ENCODE peak calls at places on chromosomes 1 and 21, in nine cellular contexts. K, P, H, S, Z, F, G, C and O are unnamed samples.

GRCh38 chr1:224683981-224684380 is 67.9 kb downstream of the CNIH3 start:
- DNase-seq in K (no peak), P (no peak), H (no peak), S (no peak), Z (no peak), F (no peak), G (no peak), C (no peak), O (no peak)

GRCh38 chr1:31556481-31557006 is 19.8 kb upstream of the TINAGL1 start:
- DNase-seq in K (no peak), P (no peak), H (no peak), S (no peak), Z (no peak), F (no peak), G (no peak), C (no peak), O (no peak)

GRCh38 chr1:23099171-23099536 is 69.5 kb downstream of the LUZP1 start:
- DNase-seq in K (no peak), P (no peak), H (no peak), S (no peak), Z (no peak), F (no peak), G (no peak), C (no peak), O (no peak)

GRCh38 chr1:87203890-87204289 is 124.8 kb upstream of the LMO4 start:
- DNase-seq in K (peak), P (no peak), H (no peak), S (peak), Z (no peak), F (peak), G (no peak), C (no peak), O (no peak)

GRCh38 chr1:195472298-195472697 is 1135.9 kb downstream of the KCNT2 start:
- DNase-seq in K (no peak), P (no peak), H (no peak), S (no peak), Z (no peak), F (peak), G (no peak), C (no peak), O (no peak)

GRCh38 chr1:22275626-22276395 is 132.9 kb upstream of the WNT4 start:
- DNase-seq in K (peak), P (peak), H (peak), S (peak), Z (no peak), F (peak), G (peak), C (peak), O (peak)

GRCh38 chr1:38508272-38508671 is 351.3 kb downstream of the RRAGC start:
- DNase-seq in K (no peak), P (no peak), H (no peak), S (no peak), Z (no peak), F (no peak), G (no peak), C (no peak), O (no peak)

GRCh38 chr1:84715620-84716019 is 25.4 kb upstream of the SSX2IP start:
- DNase-seq in K (no peak), P (no peak), H (no peak), S (no peak), Z (no peak), F (no peak), G (no peak), C (no peak), O (no peak)

GRCh38 chr1:19311503-19311930 is 427 bp downstream of the AKR7A2 start:
- DNase-seq in K (no peak), P (no peak), H (peak), S (no peak), Z (no peak), F (no peak), G (no peak), C (no peak), O (peak)

GRCh38 chr1:6601865-6602668 is 602 bp downstream of the KLHL21 start:
- DNase-seq in K (peak), P (peak), H (no peak), S (no peak), Z (peak), F (peak), G (no peak), C (no peak), O (peak)

GRCh38 chr1:6602669-6603423 is at the start of gene KLHL21:
- DNase-seq in K (peak), P (peak), H (peak), S (peak), Z (peak), F (peak), G (peak), C (peak), O (peak)

GRCh38 chr1:6599141-6599975 is 3.3 kb downstream of the KLHL21 start:
- DNase-seq in K (peak), P (no peak), H (peak), S (no peak), Z (peak), F (peak), G (no peak), C (peak), O (no peak)

GRCh38 chr1:6600410-6601048 is 2.1 kb downstream of the KLHL21 start:
- DNase-seq in K (no peak), P (no peak), H (peak), S (no peak), Z (no peak), F (peak), G (no peak), C (no peak), O (no peak)

GRCh38 chr1:6601049-6601864 is 1.4 kb downstream of the KLHL21 start:
- DNase-seq in K (peak), P (peak), H (peak), S (peak), Z (peak), F (peak), G (peak), C (peak), O (peak)
- TF ChIP-seq CTCF in K (no peak), P (no peak), H (no peak), S (no peak), Z (no peak), F (no peak), G (no peak), C (no peak), O (no peak)

GRCh38 chr1:90996742-90997413 is 25.0 kb downstream of the ZNF644 start:
- DNase-seq in K (no peak), P (no peak), H (no peak), S (no peak), Z (no peak), F (no peak), G (no peak), C (no peak), O (no peak)
- TF ChIP-seq CTCF in K (no peak), P (no peak), H (no peak), S (no peak), Z (no peak), F (no peak), G (no peak), C (no peak), O (no peak)

DNA sequence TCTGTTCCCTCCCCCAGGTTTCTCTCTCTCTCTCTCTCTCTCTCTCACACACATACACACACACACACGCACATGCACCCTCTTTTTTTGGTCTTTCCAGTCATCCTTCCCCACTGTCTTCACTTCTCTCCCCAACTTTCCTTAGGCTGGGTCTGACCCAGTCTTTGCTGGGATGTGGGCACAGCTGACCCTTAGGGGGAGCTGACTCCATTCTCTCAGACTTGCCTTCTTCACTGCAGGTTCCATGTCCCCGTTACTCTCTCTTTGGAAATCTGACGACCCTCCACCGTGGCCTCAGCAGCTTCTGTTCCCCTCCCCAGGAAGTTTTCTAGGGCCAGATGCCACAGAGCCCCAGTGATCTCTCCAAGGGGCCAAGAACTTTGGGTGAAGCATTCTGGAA is 2.1 kb downstream of the DISP3 start:
- DNase-seq in K (no peak), P (no peak), H (no peak), S (no peak), Z (no peak), F (no peak), G (no peak), C (no peak), O (no peak)
- TF ChIP-seq CTCF in K (no peak), P (no peak), H (no peak), S (no peak), Z (no peak), F (no peak), G (no peak), C (no peak), O (no peak)

DNA sequence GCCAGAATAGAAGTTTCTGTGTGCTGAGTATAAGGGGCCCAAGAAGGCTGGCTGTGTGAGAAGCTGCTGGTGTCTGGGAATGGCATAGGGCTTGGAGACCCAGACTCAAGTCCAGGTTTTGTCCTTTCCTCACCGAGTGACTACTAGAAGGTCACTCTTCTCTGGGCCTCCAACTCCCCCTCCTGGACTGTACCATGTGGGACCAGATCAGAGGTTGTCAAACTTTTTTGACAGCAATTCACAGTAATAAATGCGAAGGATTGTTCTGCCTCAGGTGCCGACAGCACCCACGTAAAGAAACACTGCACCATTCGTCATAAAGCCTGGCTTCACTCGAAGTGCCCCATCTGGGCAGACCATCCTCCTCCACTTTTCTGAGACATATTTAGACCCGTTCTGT is 29.0 kb downstream of the PKP1 start:
- DNase-seq in K (no peak), P (no peak), H (peak), S (no peak), Z (no peak), F (no peak), G (no peak), C (no peak), O (no peak)
- TF ChIP-seq CTCF in K (no peak), P (no peak), H (peak), S (no peak), Z (no peak), F (no peak), G (no peak), C (no peak), O (no peak)

GRCh38 chr1:183315987-183316758 is 102.0 kb downstream of the NMNAT2 start:
- DNase-seq in K (peak), P (no peak), H (no peak), S (no peak), Z (no peak), F (no peak), G (no peak), C (no peak), O (no peak)

GRCh38 chr1:183323849-183324683 is 94.1 kb downstream of the NMNAT2 start:
- DNase-seq in K (peak), P (no peak), H (no peak), S (no peak), Z (no peak), F (no peak), G (no peak), C (no peak), O (no peak)

GRCh38 chr1:183319051-183319450 is 99.1 kb downstream of the NMNAT2 start:
- DNase-seq in K (no peak), P (no peak), H (peak), S (no peak), Z (no peak), F (peak), G (no peak), C (no peak), O (no peak)

DNA sequence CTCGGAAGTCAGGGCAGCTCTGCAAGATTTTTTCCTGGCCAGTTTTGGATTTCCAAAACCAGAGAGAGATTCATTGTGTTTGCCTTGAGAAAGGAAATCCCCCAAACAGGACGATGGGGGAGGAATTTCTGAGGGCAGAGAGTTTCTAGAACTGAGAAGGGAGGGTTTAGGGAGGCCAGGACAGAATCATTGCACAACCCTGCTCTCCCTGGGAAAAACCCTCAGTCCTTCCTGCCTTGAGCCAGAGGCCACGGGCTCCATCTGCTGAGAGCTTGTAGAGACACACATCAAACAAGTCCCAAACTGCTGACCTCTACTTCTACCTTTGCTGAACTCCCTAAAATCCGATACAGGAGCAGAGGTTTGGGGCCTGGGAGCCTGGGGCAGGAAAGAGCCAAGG is 99.7 kb downstream of the NMNAT2 start:
- DNase-seq in K (peak), P (peak), H (peak), S (peak), Z (no peak), F (peak), G (peak), C (peak), O (peak)
- TF ChIP-seq CTCF in K (peak), P (peak), H (peak), S (peak), Z (peak), F (peak), G (no peak), C (peak), O (peak)

DNA sequence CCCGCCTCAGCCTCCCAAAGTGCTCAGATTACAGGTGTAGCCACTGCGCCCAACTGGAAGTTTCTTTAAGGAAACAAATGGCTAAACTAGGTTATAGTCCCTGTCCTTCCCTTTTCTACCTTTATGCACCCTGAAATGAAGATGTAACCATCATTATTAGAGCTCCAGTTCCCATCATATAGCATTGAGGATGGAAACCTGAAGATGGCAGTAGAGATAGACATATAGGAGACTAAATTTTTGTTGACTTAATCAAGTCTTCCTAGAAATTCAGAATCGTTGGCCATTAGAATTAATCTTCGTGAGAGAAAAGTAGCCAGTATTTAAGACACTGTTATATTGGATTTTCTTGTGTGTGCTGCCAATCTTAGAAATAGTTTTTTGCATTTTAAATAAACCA is 1016.3 kb upstream of the NCAM2 start:
- DNase-seq in K (no peak), P (no peak), H (peak), S (no peak), Z (no peak), F (no peak), G (no peak), C (peak), O (no peak)
- TF ChIP-seq CTCF in K (no peak), P (no peak), H (peak), S (no peak), Z (peak), F (no peak), G (no peak), C (no peak), O (no peak)

DNA sequence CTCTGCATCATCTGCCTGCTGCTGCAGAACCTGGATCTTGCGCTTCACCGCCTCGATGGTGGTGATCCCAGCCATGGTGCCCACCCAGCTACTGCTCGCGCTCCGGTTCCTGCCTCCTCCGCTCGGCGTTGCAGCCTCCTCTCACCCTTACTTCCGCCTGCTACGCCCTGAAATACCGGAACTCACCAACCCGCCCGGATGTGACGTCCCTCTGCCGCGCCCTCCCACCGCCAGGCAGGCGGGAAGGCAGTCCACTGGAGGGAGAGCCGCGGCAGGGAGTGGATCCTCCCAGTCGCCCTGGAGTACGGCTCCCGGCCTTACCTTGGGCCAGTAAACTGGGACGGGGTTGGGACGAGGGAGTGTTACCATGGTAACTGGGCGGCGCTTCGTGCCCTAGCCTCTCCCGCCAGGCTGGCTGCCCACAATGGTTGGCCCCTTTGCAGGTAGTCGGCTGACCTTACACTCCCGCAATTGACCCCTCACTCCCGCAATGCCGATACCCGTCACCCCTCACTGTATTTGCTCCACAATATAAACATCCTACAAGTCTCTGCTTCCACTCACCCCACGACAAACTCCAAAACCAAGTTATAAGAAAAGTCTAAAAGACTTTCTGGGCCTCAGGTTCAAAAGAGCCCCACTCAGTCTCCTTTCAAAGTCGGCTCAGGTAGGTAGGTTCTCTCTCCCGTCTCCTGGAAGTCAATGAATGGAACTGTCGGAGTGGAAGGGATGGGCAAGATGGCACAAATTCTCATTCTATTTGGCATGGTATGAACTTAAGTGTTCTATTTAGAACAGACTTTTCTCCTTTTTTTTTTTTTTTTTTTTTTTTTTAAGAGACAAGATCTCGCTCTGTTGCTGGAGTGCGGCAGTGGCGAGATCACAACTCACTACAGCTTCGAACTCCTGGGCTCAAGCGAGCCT is 8.6 kb downstream of the TPM3 start:
- DNase-seq in K (peak), P (peak), H (peak), S (peak), Z (peak), F (peak), G (peak), C (peak), O (peak)
- TF ChIP-seq CTCF in K (no peak), P (no peak), H (no peak), S (no peak), Z (no peak), F (no peak), G (no peak), C (no peak), O (no peak)

GRCh38 chr1:40806724-40807675 is 23.4 kb downstream of the KCNQ4 start:
- DNase-seq in K (no peak), P (peak), H (no peak), S (peak), Z (no peak), F (no peak), G (no peak), C (no peak), O (no peak)
- TF ChIP-seq CTCF in K (no peak), P (no peak), H (no peak), S (no peak), Z (no peak), F (no peak), G (no peak), C (no peak), O (no peak)

DNA sequence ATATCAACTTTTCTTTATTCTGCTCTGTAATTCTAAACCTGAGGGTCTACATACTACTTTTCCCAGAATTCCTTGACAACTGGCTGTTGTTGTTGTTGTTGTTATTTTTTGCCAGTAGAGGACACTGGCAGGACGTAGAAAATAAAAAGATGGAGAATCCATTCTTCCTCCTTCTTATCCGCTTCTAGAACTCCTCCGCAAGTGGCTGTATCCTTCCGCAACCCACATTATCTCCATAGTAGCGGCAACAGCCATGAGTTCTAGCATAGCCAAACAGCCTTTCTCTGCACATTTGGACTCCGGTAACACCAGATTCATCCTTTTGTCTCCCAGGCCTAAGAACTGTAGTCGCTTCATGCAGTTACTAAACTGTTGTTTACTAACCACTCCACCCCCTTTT is 91.1 kb upstream of the CACHD1 start:
- DNase-seq in K (no peak), P (no peak), H (no peak), S (peak), Z (no peak), F (no peak), G (no peak), C (no peak), O (no peak)
- TF ChIP-seq CTCF in K (peak), P (peak), H (no peak), S (no peak), Z (no peak), F (peak), G (no peak), C (no peak), O (no peak)

DNA sequence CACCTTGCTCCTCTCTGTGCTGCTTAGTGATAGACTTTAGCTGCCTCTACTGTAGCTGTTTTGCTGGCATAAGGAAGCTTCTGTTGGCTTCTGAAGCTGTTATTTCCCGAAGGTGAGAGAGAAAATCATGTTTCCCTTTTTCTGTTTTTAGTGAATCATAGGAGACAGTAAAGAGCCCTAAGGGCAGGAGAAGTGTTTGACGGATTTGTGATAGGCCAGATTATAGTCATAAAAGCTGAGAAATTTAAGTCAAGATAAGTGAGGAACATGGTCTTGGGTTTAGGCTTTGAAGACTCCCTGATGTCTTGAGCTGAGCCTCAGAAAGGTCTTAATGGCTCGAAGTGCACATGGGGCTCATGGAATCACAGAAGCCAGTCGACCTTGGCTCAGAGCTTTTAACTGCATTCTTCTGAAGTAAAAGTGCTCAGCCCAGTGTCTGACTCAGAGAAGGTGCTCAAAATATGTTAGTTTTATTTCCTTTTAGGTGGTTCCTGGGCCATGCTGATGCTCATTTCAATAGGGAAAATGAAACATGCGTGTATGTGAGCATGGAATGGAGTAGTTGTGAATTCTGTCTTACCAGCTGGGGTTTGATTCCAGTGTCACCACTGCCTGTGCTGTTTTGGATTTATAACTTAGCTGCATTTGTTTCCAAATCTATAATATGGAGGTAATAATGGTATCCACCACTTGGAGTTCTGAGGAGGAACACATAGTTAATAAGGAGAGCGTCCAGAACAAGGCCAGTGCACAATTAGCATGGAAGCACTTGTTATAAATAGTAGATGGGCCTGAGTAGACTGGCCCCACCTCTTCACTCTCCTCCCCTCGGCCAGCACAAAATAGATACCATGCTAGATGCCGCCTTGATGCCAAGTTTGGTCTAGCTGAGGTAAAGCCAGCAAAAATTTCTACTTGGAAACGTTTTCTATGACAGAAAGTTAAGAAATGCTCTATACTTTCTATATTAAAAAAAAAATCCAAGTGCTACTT is 99.2 kb downstream of the C1orf21 start:
- DNase-seq in K (peak), P (no peak), H (peak), S (no peak), Z (no peak), F (peak), G (no peak), C (no peak), O (no peak)
- TF ChIP-seq CTCF in K (no peak), P (no peak), H (no peak), S (no peak), Z (no peak), F (no peak), G (no peak), C (no peak), O (no peak)